ENCODE peak calls at places on chromosomes 3 and 15, in nine cellular contexts. One of them, this sample, is unnamed.
A peak's percentile ranks its signal among the peaks of the same experiment; 100 is the strongest.

GRCh38 chr15:57323806-57324589 is 52.3 kb upstream of the CGNL1 start:
- DNase-seq in SJSA1: peak; percentile 96
- DNase-seq in mucosa of descending colon: peak; percentile 85
- DNase-seq in Karpas-422: peak; percentile 91
- DNase-seq in psoas muscle: no peak
- DNase-seq in AG04450: no peak
- DNase-seq in stomach: no peak
- DNase-seq in thyroid gland: no peak
- DNase-seq in HFF-Myc: peak; percentile 45
- DNase-seq in this sample: no peak

GRCh38 chr3:9552252-9552999 is 1.2 kb downstream of the LHFPL4 start:
- DNase-seq in Karpas-422: no peak
- DNase-seq in mucosa of descending colon: peak; percentile 69
- DNase-seq in AG04450: peak; percentile 4
- DNase-seq in psoas muscle: peak; percentile 52
- DNase-seq in thyroid gland: peak; percentile 52
- DNase-seq in SJSA1: no peak
- DNase-seq in stomach: peak; percentile 51
- DNase-seq in HFF-Myc: peak; percentile 27
- DNase-seq in this sample: no peak

GRCh38 chr3:3170998-3171397 is 8.5 kb downstream of the CRBN start:
- DNase-seq in mucosa of descending colon: no peak
- DNase-seq in HFF-Myc: no peak
- DNase-seq in SJSA1: no peak
- DNase-seq in AG04450: no peak
- DNase-seq in stomach: no peak
- DNase-seq in Karpas-422: peak; percentile 61
- DNase-seq in thyroid gland: no peak
- DNase-seq in psoas muscle: no peak
- DNase-seq in this sample: no peak

GRCh38 chr3:16808393-16809107 is 76.2 kb upstream of the PLCL2 start:
- DNase-seq in thyroid gland: no peak
- DNase-seq in mucosa of descending colon: no peak
- DNase-seq in stomach: no peak
- DNase-seq in psoas muscle: no peak
- DNase-seq in AG04450: no peak
- DNase-seq in Karpas-422: no peak
- DNase-seq in SJSA1: no peak
- DNase-seq in HFF-Myc: no peak
- DNase-seq in this sample: no peak

GRCh38 chr15:55980511-55980910 is 12.9 kb downstream of the NEDD4 start:
- DNase-seq in psoas muscle: no peak
- DNase-seq in SJSA1: no peak
- DNase-seq in Karpas-422: no peak
- DNase-seq in AG04450: no peak
- DNase-seq in mucosa of descending colon: no peak
- DNase-seq in stomach: no peak
- DNase-seq in HFF-Myc: no peak
- DNase-seq in thyroid gland: no peak
- DNase-seq in this sample: no peak

GRCh38 chr3:172065534-172065933 is 26.2 kb downstream of the FNDC3B start:
- DNase-seq in Karpas-422: no peak
- DNase-seq in AG04450: peak; percentile 69
- DNase-seq in thyroid gland: no peak
- DNase-seq in stomach: no peak
- DNase-seq in psoas muscle: no peak
- DNase-seq in HFF-Myc: peak; percentile 58
- DNase-seq in mucosa of descending colon: peak; percentile 63
- DNase-seq in SJSA1: no peak
- DNase-seq in this sample: no peak

GRCh38 chr15:55267401-55268053 is 22.1 kb downstream of the RAB27A start:
- DNase-seq in mucosa of descending colon: peak; percentile 51
- DNase-seq in SJSA1: no peak
- DNase-seq in HFF-Myc: no peak
- DNase-seq in thyroid gland: peak; percentile 20
- DNase-seq in psoas muscle: peak; percentile 61
- DNase-seq in stomach: peak; percentile 50
- DNase-seq in Karpas-422: no peak
- DNase-seq in AG04450: no peak
- DNase-seq in this sample: no peak

GRCh38 chr3:11719406-11720219 is 75.9 kb upstream of the VGLL4 start:
- DNase-seq in HFF-Myc: no peak
- DNase-seq in thyroid gland: peak; percentile 96
- DNase-seq in AG04450: no peak
- DNase-seq in Karpas-422: peak; percentile 89
- DNase-seq in mucosa of descending colon: peak; percentile 96
- DNase-seq in SJSA1: peak; percentile 71
- DNase-seq in psoas muscle: peak; percentile 76
- DNase-seq in stomach: peak; percentile 95
- DNase-seq in this sample: peak; percentile 7

GRCh38 chr3:197516517-197516889 is 39.3 kb downstream of the BDH1 start:
- DNase-seq in thyroid gland: no peak
- DNase-seq in stomach: peak; percentile 43
- DNase-seq in mucosa of descending colon: no peak
- DNase-seq in psoas muscle: no peak
- DNase-seq in HFF-Myc: no peak
- DNase-seq in Karpas-422: no peak
- DNase-seq in AG04450: peak; percentile 67
- DNase-seq in SJSA1: peak; percentile 94
- DNase-seq in this sample: no peak

GRCh38 chr3:148631124-148631903 is 66.4 kb upstream of the AGTR1 start:
- DNase-seq in psoas muscle: no peak
- DNase-seq in thyroid gland: no peak
- DNase-seq in HFF-Myc: no peak
- DNase-seq in SJSA1: no peak
- DNase-seq in mucosa of descending colon: peak; percentile 13
- DNase-seq in Karpas-422: peak; percentile 61
- DNase-seq in AG04450: no peak
- DNase-seq in stomach: no peak
- DNase-seq in this sample: no peak

GRCh38 chr3:39362812-39363211 is 20.4 kb upstream of the SLC25A38 start:
- DNase-seq in HFF-Myc: no peak
- DNase-seq in AG04450: no peak
- DNase-seq in stomach: no peak
- DNase-seq in psoas muscle: no peak
- DNase-seq in mucosa of descending colon: no peak
- DNase-seq in thyroid gland: peak; percentile 65
- DNase-seq in SJSA1: no peak
- DNase-seq in Karpas-422: no peak
- DNase-seq in this sample: no peak

GRCh38 chr15:69462030-69462492 is 9.4 kb downstream of the RPLP1 start:
- DNase-seq in psoas muscle: peak; percentile 73
- DNase-seq in thyroid gland: peak; percentile 38
- DNase-seq in HFF-Myc: no peak
- DNase-seq in AG04450: no peak
- DNase-seq in Karpas-422: no peak
- DNase-seq in mucosa of descending colon: peak; percentile 58
- DNase-seq in SJSA1: peak; percentile 29
- DNase-seq in stomach: peak; percentile 60
- DNase-seq in this sample: no peak

DNA sequence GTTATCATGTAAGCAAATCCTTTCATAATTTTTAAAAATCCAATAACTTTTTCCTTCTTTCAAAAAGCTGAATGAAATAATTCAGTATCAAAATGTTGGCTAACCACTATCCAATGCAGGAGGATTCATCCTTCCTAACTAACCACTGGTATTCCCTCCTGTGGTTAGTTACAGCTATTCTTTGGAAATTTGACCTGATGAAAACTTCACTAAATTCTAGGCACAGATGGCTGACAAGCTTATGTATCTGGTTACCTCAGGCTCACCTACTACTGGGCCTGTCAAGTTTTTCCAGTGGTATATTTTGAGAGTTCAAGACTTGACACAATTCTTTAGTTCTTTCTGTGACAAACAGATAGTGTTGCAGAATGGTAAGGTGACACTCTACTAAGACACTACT is 15.9 kb downstream of the NPTN start:
- DNase-seq in AG04450: no peak
- DNase-seq in HFF-Myc: no peak
- DNase-seq in psoas muscle: no peak
- DNase-seq in SJSA1: no peak
- DNase-seq in stomach: no peak
- DNase-seq in Karpas-422: no peak
- DNase-seq in thyroid gland: no peak
- DNase-seq in mucosa of descending colon: no peak
- DNase-seq in this sample: no peak
- H3K4me3 ChIP-seq in AG04450: no peak overlapping the region
- H3K4me3 ChIP-seq in HFF-Myc: no peak overlapping the region
- H3K4me3 ChIP-seq in psoas muscle: no peak overlapping the region
- H3K4me3 ChIP-seq in SJSA1: no peak overlapping the region
- H3K4me3 ChIP-seq in stomach: no peak overlapping the region
- H3K4me3 ChIP-seq in Karpas-422: no peak overlapping the region
- H3K4me3 ChIP-seq in thyroid gland: no peak overlapping the region
- H3K4me3 ChIP-seq in mucosa of descending colon: no peak overlapping the region
- H3K4me3 ChIP-seq in this sample: no peak overlapping the region

GRCh38 chr3:176037636-176038035 is 1159.6 kb downstream of the TBL1XR1 start:
- DNase-seq in SJSA1: no peak
- DNase-seq in psoas muscle: no peak
- DNase-seq in Karpas-422: no peak
- DNase-seq in mucosa of descending colon: no peak
- DNase-seq in thyroid gland: no peak
- DNase-seq in AG04450: no peak
- DNase-seq in HFF-Myc: no peak
- DNase-seq in stomach: no peak
- DNase-seq in this sample: no peak

GRCh38 chr3:176046717-176047116 is 1150.6 kb downstream of the TBL1XR1 start:
- DNase-seq in stomach: no peak
- DNase-seq in AG04450: no peak
- DNase-seq in mucosa of descending colon: no peak
- DNase-seq in psoas muscle: no peak
- DNase-seq in SJSA1: no peak
- DNase-seq in HFF-Myc: no peak
- DNase-seq in thyroid gland: no peak
- DNase-seq in Karpas-422: no peak
- DNase-seq in this sample: no peak

GRCh38 chr3:176041812-176042211 is 1155.5 kb downstream of the TBL1XR1 start:
- DNase-seq in mucosa of descending colon: no peak
- DNase-seq in Karpas-422: no peak
- DNase-seq in psoas muscle: no peak
- DNase-seq in SJSA1: no peak
- DNase-seq in HFF-Myc: no peak
- DNase-seq in stomach: no peak
- DNase-seq in AG04450: peak; percentile 4
- DNase-seq in thyroid gland: no peak
- DNase-seq in this sample: no peak
- H3K4me3 ChIP-seq in mucosa of descending colon: no peak overlapping the region
- H3K4me3 ChIP-seq in Karpas-422: no peak overlapping the region
- H3K4me3 ChIP-seq in psoas muscle: no peak overlapping the region
- H3K4me3 ChIP-seq in SJSA1: no peak overlapping the region
- H3K4me3 ChIP-seq in HFF-Myc: no peak overlapping the region
- H3K4me3 ChIP-seq in stomach: no peak overlapping the region
- H3K4me3 ChIP-seq in AG04450: no peak overlapping the region
- H3K4me3 ChIP-seq in thyroid gland: no peak overlapping the region
- H3K4me3 ChIP-seq in this sample: no peak overlapping the region

GRCh38 chr3:13287833-13288232 is 132.3 kb downstream of the NUP210 start:
- DNase-seq in thyroid gland: no peak
- DNase-seq in SJSA1: no peak
- DNase-seq in AG04450: no peak
- DNase-seq in stomach: no peak
- DNase-seq in mucosa of descending colon: no peak
- DNase-seq in HFF-Myc: no peak
- DNase-seq in Karpas-422: peak; percentile 65
- DNase-seq in psoas muscle: no peak
- DNase-seq in this sample: no peak
- H3K4me3 ChIP-seq in thyroid gland: no peak overlapping the region
- H3K4me3 ChIP-seq in SJSA1: no peak overlapping the region
- H3K4me3 ChIP-seq in AG04450: no peak overlapping the region
- H3K4me3 ChIP-seq in stomach: no peak overlapping the region
- H3K4me3 ChIP-seq in mucosa of descending colon: no peak overlapping the region
- H3K4me3 ChIP-seq in HFF-Myc: no peak overlapping the region
- H3K4me3 ChIP-seq in Karpas-422: peak overlapping the region; percentile 20
- H3K4me3 ChIP-seq in psoas muscle: no peak overlapping the region
- H3K4me3 ChIP-seq in this sample: no peak overlapping the region

GRCh38 chr3:51954120-51954519 is 1.1 kb upstream of the GPR62 start:
- DNase-seq in SJSA1: no peak
- DNase-seq in stomach: no peak
- DNase-seq in HFF-Myc: no peak
- DNase-seq in thyroid gland: no peak
- DNase-seq in mucosa of descending colon: no peak
- DNase-seq in AG04450: no peak
- DNase-seq in Karpas-422: no peak
- DNase-seq in psoas muscle: no peak
- DNase-seq in this sample: no peak

GRCh38 chr3:51955175-51955892 is at the start of gene GPR62:
- DNase-seq in Karpas-422: no peak
- DNase-seq in SJSA1: no peak
- DNase-seq in AG04450: no peak
- DNase-seq in psoas muscle: peak; percentile 80
- DNase-seq in HFF-Myc: no peak
- DNase-seq in stomach: no peak
- DNase-seq in thyroid gland: no peak
- DNase-seq in mucosa of descending colon: no peak
- DNase-seq in this sample: no peak

GRCh38 chr3:51954713-51955112 is 468 bp upstream of the GPR62 start:
- DNase-seq in thyroid gland: no peak
- DNase-seq in Karpas-422: no peak
- DNase-seq in HFF-Myc: no peak
- DNase-seq in mucosa of descending colon: no peak
- DNase-seq in AG04450: no peak
- DNase-seq in stomach: no peak
- DNase-seq in SJSA1: no peak
- DNase-seq in psoas muscle: no peak
- DNase-seq in this sample: no peak

GRCh38 chr3:51957520-51958205 is 2.5 kb downstream of the GPR62 start:
- DNase-seq in Karpas-422: no peak
- DNase-seq in psoas muscle: no peak
- DNase-seq in HFF-Myc: no peak
- DNase-seq in thyroid gland: no peak
- DNase-seq in AG04450: no peak
- DNase-seq in mucosa of descending colon: no peak
- DNase-seq in stomach: no peak
- DNase-seq in SJSA1: no peak
- DNase-seq in this sample: no peak

DNA sequence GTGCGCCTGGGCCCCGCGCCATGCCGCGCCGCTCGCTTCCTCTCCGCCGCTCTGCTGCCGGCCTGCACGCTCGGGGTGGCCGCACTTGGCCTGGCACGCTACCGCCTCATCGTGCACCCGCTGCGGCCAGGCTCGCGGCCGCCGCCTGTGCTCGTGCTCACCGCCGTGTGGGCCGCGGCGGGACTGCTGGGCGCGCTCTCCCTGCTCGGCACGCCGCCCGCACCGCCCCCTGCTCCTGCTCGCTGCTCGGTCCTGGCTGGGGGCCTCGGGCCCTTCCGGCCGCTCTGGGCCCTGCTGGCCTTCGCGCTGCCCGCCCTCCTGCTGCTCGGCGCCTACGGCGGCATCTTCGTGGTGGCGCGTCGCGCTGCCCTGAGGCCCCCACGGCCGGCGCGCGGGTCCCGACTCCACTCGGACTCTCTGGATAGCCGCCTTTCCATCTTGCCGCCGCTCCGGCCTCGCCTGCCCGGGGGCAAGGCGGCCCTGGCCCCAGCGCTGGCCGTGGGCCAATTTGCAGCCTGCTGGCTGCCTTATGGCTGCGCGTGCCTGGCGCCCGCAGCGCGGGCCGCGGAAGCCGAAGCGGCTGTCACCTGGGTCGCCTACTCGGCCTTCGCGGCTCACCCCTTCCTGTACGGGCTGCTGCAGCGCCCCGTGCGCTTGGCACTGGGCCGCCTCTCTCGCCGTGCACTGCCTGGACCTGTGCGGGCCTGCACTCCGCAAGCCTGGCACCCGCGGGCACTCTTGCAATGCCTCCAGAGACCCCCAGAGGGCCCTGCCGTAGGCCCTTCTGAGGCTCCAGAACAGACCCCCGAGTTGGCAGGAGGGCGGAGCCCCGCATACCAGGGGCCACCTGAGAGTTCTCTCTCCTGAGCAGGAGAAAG is 951 bp downstream of the GPR62 start:
- DNase-seq in psoas muscle: peak; percentile 82
- DNase-seq in thyroid gland: peak; percentile 63
- DNase-seq in HFF-Myc: no peak
- DNase-seq in AG04450: no peak
- DNase-seq in SJSA1: peak; percentile 35
- DNase-seq in Karpas-422: no peak
- DNase-seq in mucosa of descending colon: no peak
- DNase-seq in stomach: peak; percentile 77
- DNase-seq in this sample: no peak
- H3K4me3 ChIP-seq in psoas muscle: peak overlapping the region; percentile 66
- H3K4me3 ChIP-seq in thyroid gland: no peak overlapping the region
- H3K4me3 ChIP-seq in HFF-Myc: peak overlapping the region; percentile 20
- H3K4me3 ChIP-seq in AG04450: no peak overlapping the region
- H3K4me3 ChIP-seq in SJSA1: no peak overlapping the region
- H3K4me3 ChIP-seq in Karpas-422: no peak overlapping the region
- H3K4me3 ChIP-seq in mucosa of descending colon: no peak overlapping the region
- H3K4me3 ChIP-seq in stomach: peak overlapping the region; percentile 47
- H3K4me3 ChIP-seq in this sample: peak overlapping the region; percentile 70

This sample was measured in thoracic aorta.